ENCODE peak calls at places on chromosomes 13 and 19, in four cellular contexts. One of them, this sample, is unnamed.

GRCh38 chr13:44311011-44311481 is 62.6 kb upstream of the SERP2 start:
- DNase-seq in HepG2: no peak
- DNase-seq in K562: no peak
- DNase-seq in GM12878: no peak
- DNase-seq in this sample: no peak

GRCh38 chr13:23667750-23668149 is 97.5 kb downstream of the TNFRSF19 start:
- DNase-seq in K562: no peak
- DNase-seq in HepG2: no peak
- DNase-seq in GM12878: no peak
- DNase-seq in this sample: peak

GRCh38 chr13:60120617-60121016 is 43.1 kb downstream of the DIAPH3 start:
- DNase-seq in K562: no peak
- DNase-seq in HepG2: no peak
- DNase-seq in GM12878: no peak
- DNase-seq in this sample: no peak

GRCh38 chr13:110138009-110138699 is 168.8 kb downstream of the COL4A1 start:
- DNase-seq in HepG2: peak
- DNase-seq in GM12878: peak
- DNase-seq in K562: peak
- DNase-seq in this sample: peak

GRCh38 chr13:50326271-50326670 is 311.0 kb downstream of the KCNRG start:
- DNase-seq in GM12878: no peak
- DNase-seq in K562: no peak
- DNase-seq in HepG2: no peak
- DNase-seq in this sample: no peak

GRCh38 chr13:106088094-106088493 is 447.4 kb downstream of the EFNB2 start:
- DNase-seq in HepG2: no peak
- DNase-seq in K562: no peak
- DNase-seq in GM12878: no peak
- DNase-seq in this sample: no peak

GRCh38 chr19:34994643-34995471 is 5.3 kb upstream of the GRAMD1A start:
- DNase-seq in HepG2: peak
- DNase-seq in GM12878: no peak
- DNase-seq in K562: no peak
- DNase-seq in this sample: no peak

GRCh38 chr13:65292488-65292901 is 1937.6 kb downstream of the PCDH9 start:
- DNase-seq in HepG2: no peak
- DNase-seq in GM12878: no peak
- DNase-seq in K562: no peak
- DNase-seq in this sample: no peak

GRCh38 chr13:105363747-105364177 is 1171.7 kb downstream of the EFNB2 start:
- DNase-seq in K562: no peak
- DNase-seq in HepG2: no peak
- DNase-seq in GM12878: no peak
- DNase-seq in this sample: no peak

GRCh38 chr13:109655206-109655600 is 131.2 kb downstream of the IRS2 start:
- DNase-seq in HepG2: no peak
- DNase-seq in K562: no peak
- DNase-seq in GM12878: no peak
- DNase-seq in this sample: no peak

GRCh38 chr13:90416519-90416918 is 931.0 kb upstream of the MIR17HG start:
- DNase-seq in K562: no peak
- DNase-seq in GM12878: no peak
- DNase-seq in HepG2: no peak
- DNase-seq in this sample: no peak

GRCh38 chr19:43726736-43727592 is 11.1 kb downstream of the IRGC start:
- DNase-seq in GM12878: peak
- DNase-seq in HepG2: no peak
- DNase-seq in K562: no peak
- DNase-seq in this sample: no peak

GRCh38 chr13:100540621-100541020 is 48.0 kb downstream of the GGACT start:
- DNase-seq in K562: no peak
- DNase-seq in GM12878: no peak
- DNase-seq in HepG2: no peak
- DNase-seq in this sample: no peak

GRCh38 chr13:42720116-42720857 is 61.1 kb upstream of the FAM216B start:
- DNase-seq in HepG2: peak
- DNase-seq in K562: no peak
- DNase-seq in GM12878: peak
- DNase-seq in this sample: no peak

GRCh38 chr13:24512208-24513068 is at the start of gene PARP4:
- DNase-seq in K562: peak
- DNase-seq in GM12878: peak
- DNase-seq in HepG2: peak
- DNase-seq in this sample: peak

GRCh38 chr19:41945135-41945766 is 13.9 kb downstream of the RABAC1 start:
- DNase-seq in GM12878: peak
- DNase-seq in HepG2: no peak
- DNase-seq in K562: no peak
- DNase-seq in this sample: no peak

GRCh38 chr19:44785993-44786392 is 8.3 kb downstream of the CBLC start:
- DNase-seq in K562: no peak
- DNase-seq in GM12878: no peak
- DNase-seq in HepG2: no peak
- DNase-seq in this sample: no peak

GRCh38 chr19:30682576-30683536 is 310.7 kb downstream of the ZNF536 start:
- DNase-seq in HepG2: peak
- DNase-seq in K562: peak
- DNase-seq in GM12878: no peak
- DNase-seq in this sample: peak

GRCh38 chr13:31884556-31884955 is 145.2 kb downstream of the RXFP2 start:
- DNase-seq in GM12878: no peak
- DNase-seq in HepG2: no peak
- DNase-seq in K562: no peak
- DNase-seq in this sample: no peak

GRCh38 chr13:94656766-94657165 is 55.1 kb downstream of the GPR180 start:
- DNase-seq in K562: peak
- DNase-seq in HepG2: no peak
- DNase-seq in GM12878: peak
- DNase-seq in this sample: no peak

GRCh38 chr19:5974721-5975387 is 3.1 kb downstream of the RANBP3 start:
- DNase-seq in GM12878: peak
- DNase-seq in HepG2: peak
- DNase-seq in K562: no peak
- DNase-seq in this sample: no peak

GRCh38 chr19:8069116-8069973 is 16.8 kb downstream of the CCL25 start:
- DNase-seq in K562: peak
- DNase-seq in GM12878: no peak
- DNase-seq in HepG2: no peak
- DNase-seq in this sample: peak

GRCh38 chr13:77502104-77502720 is 33.3 kb upstream of the SCEL start:
- DNase-seq in K562: no peak
- DNase-seq in HepG2: no peak
- DNase-seq in GM12878: no peak
- DNase-seq in this sample: no peak

GRCh38 chr19:43519436-43520088 is 7.4 kb downstream of the ETHE1 start:
- DNase-seq in GM12878: peak
- DNase-seq in HepG2: peak
- DNase-seq in K562: peak
- DNase-seq in this sample: peak

GRCh38 chr19:13990085-13990484 is 16.0 kb downstream of the RFX1 start:
- DNase-seq in GM12878: no peak
- DNase-seq in HepG2: no peak
- DNase-seq in K562: no peak
- DNase-seq in this sample: no peak

GRCh38 chr19:46716672-46717033 is 261 bp downstream of the PRKD2 start:
- DNase-seq in GM12878: no peak
- DNase-seq in HepG2: no peak
- DNase-seq in K562: peak
- DNase-seq in this sample: no peak

GRCh38 chr19:13788991-13789390 is 6.3 kb upstream of the ZSWIM4 start:
- DNase-seq in GM12878: no peak
- DNase-seq in K562: no peak
- DNase-seq in HepG2: no peak
- DNase-seq in this sample: no peak

GRCh38 chr19:49119411-49120324 is at the start of gene PPFIA3:
- DNase-seq in GM12878: no peak
- DNase-seq in HepG2: no peak
- DNase-seq in K562: peak
- DNase-seq in this sample: peak

GRCh38 chr19:14347999-14348889 is 33.0 kb upstream of the ADGRE5 start:
- DNase-seq in HepG2: peak
- DNase-seq in GM12878: no peak
- DNase-seq in K562: peak
- DNase-seq in this sample: peak

GRCh38 chr13:33849211-33849610 is 31.3 kb downstream of the RFC3 start:
- DNase-seq in K562: no peak
- DNase-seq in HepG2: no peak
- DNase-seq in GM12878: no peak
- DNase-seq in this sample: no peak

GRCh38 chr19:56076413-56076998 is 44.6 kb downstream of the ZNF787 start:
- DNase-seq in GM12878: no peak
- DNase-seq in K562: peak
- DNase-seq in HepG2: peak
- DNase-seq in this sample: peak
- TF ChIP-seq ATF3 in GM12878: no peak
- TF ChIP-seq ATF3 in K562: no peak
- TF ChIP-seq ATF3 in HepG2: no peak
- TF ChIP-seq ATF3 in this sample: no peak

DNA sequence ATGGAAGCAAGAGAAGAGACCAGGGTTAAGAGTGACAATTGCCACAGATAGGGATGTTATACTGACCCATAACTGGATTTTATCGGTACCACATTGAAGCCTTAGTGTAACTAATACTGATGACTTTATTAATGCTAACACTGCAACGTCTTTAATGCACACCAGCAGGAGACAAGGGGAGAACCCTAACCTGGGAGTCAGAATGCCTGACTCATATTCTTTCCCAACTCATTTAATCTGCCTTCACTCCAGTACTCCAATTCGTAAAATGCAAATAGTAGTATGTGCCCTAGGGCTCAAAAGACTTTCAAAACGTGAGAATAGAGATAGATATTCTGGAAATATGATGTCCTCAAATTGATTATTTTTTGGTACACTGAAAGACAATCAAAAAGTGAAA is 62.4 kb downstream of the GPC6 start:
- DNase-seq in HepG2: no peak
- DNase-seq in K562: peak
- DNase-seq in GM12878: no peak
- DNase-seq in this sample: no peak
- TF ChIP-seq NR2C2 in HepG2: no peak
- TF ChIP-seq NR2C2 in K562: no peak
- TF ChIP-seq NR2C2 in GM12878: no peak
- TF ChIP-seq NR2C2 in this sample: no peak

GRCh38 chr13:27920677-27921420 is 1.0 kb downstream of the PDX1 start:
- DNase-seq in GM12878: no peak
- DNase-seq in K562: no peak
- DNase-seq in HepG2: no peak
- DNase-seq in this sample: peak

GRCh38 chr13:27921421-27921960 is 1.7 kb downstream of the PDX1 start:
- DNase-seq in K562: no peak
- DNase-seq in HepG2: no peak
- DNase-seq in GM12878: no peak
- DNase-seq in this sample: peak

GRCh38 chr13:27918918-27919255 is 913 bp upstream of the PDX1 start:
- DNase-seq in K562: no peak
- DNase-seq in GM12878: no peak
- DNase-seq in HepG2: no peak
- DNase-seq in this sample: peak

GRCh38 chr13:27919299-27919933 is 384 bp upstream of the PDX1 start:
- DNase-seq in HepG2: peak
- DNase-seq in GM12878: no peak
- DNase-seq in K562: peak
- DNase-seq in this sample: no peak

GRCh38 chr13:27919934-27920676 is at the start of gene PDX1:
- DNase-seq in K562: no peak
- DNase-seq in GM12878: no peak
- DNase-seq in HepG2: no peak
- DNase-seq in this sample: peak
- TF ChIP-seq ATF3 in K562: no peak
- TF ChIP-seq ATF3 in GM12878: no peak
- TF ChIP-seq ATF3 in HepG2: no peak
- TF ChIP-seq ATF3 in this sample: no peak

DNA sequence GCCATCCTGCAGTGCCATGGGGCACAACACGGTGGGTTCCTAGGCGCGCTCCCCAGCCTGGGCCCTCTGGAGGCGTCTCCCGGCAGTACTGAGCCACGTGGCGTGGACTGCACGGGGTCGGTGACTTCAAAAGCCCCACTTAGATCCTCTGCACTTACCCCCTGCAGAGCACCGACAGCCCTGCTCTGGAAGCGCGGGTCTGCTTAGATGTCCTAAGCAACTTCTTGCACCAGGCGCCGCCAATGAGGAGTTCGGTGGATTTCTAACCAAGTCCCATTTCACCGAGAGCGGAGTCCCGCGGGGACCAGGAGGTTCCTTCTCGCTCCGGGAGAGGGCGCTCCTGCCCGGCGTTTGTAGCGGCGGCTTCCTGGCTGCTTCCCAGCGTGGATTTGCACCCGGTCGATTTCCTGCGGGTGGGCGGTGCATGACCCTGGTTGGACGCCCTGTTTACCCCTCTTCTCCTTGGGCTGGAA is 25.2 kb upstream of the ZNF845 start:
- DNase-seq in GM12878: no peak
- DNase-seq in HepG2: no peak
- DNase-seq in K562: peak
- DNase-seq in this sample: peak
- TF ChIP-seq NR2C2 in GM12878: no peak
- TF ChIP-seq NR2C2 in HepG2: no peak
- TF ChIP-seq NR2C2 in K562: no peak
- TF ChIP-seq NR2C2 in this sample: no peak

GRCh38 chr13:51971520-51972426 is 39.5 kb downstream of the ATP7B start:
- DNase-seq in K562: no peak
- DNase-seq in HepG2: peak
- DNase-seq in GM12878: no peak
- DNase-seq in this sample: no peak
- TF ChIP-seq ATF3 in K562: no peak
- TF ChIP-seq ATF3 in HepG2: no peak
- TF ChIP-seq ATF3 in GM12878: no peak
- TF ChIP-seq ATF3 in this sample: no peak

GRCh38 chr19:1112254-1113208 is 8.7 kb downstream of the GPX4 start:
- DNase-seq in GM12878: no peak
- DNase-seq in HepG2: no peak
- DNase-seq in K562: peak
- DNase-seq in this sample: peak
- TF ChIP-seq NR2C2 in GM12878: no peak
- TF ChIP-seq NR2C2 in HepG2: no peak
- TF ChIP-seq NR2C2 in K562: no peak
- TF ChIP-seq NR2C2 in this sample: no peak

This sample was measured in WTC11.